ENCODE peak calls at places on chromosomes 13 and 19, in five cellular contexts. H is effector memory CD4-positive, alpha-beta T cell; K is GM06990; Z is stimulated activated CD4-positive, alpha-beta T cell treated with anti-CD3 and anti-CD28 coated beads, Interleukin-15, amount 100 ng/mL, for 48 hours; Y is neural crest cell. X is an unnamed sample.
A peak's percentile ranks its signal among the peaks of the same experiment; 100 is the strongest.

GRCh38 chr13:34731486-34731885 is 210.6 kb upstream of the NBEA start:
- DNase-seq in H (no peak), K (no peak), Z (no peak), Y (no peak), X (no peak)

GRCh38 chr19:28869459-28869858 is 343.5 kb downstream of the UQCRFS1 start:
- DNase-seq in H (no peak), K (no peak), Z (no peak), Y (no peak), X (no peak)

GRCh38 chr19:658916-659839 is 3.8 kb downstream of the RNF126 start:
- DNase-seq in H (peak; percentile 75), K (no peak), Z (no peak), Y (no peak), X (peak; percentile 74)

GRCh38 chr13:109595466-109595865 is 190.9 kb downstream of the IRS2 start:
- DNase-seq in H (no peak), K (no peak), Z (no peak), Y (no peak), X (no peak)

GRCh38 chr13:110716235-110716505 is 2.7 kb downstream of the ING1 start:
- DNase-seq in H (peak; percentile 5), K (peak; percentile 38), Z (no peak), Y (no peak), X (no peak)

GRCh38 chr13:24038405-24038804 is 122.1 kb upstream of the SPATA13 start:
- DNase-seq in H (no peak), K (no peak), Z (no peak), Y (no peak), X (no peak)

GRCh38 chr19:55563261-55563690 is 17.4 kb downstream of the ZNF579 start:
- DNase-seq in H (no peak), K (no peak), Z (no peak), Y (no peak), X (no peak)

GRCh38 chr19:7575426-7576040 is 20.1 kb upstream of the CAMSAP3 start:
- DNase-seq in H (no peak), K (no peak), Z (no peak), Y (no peak), X (no peak)

GRCh38 chr19:16470911-16471811 is 609 bp downstream of the EPS15L1 start:
- DNase-seq in H (no peak), K (peak; percentile 39), Z (no peak), Y (peak; percentile 16), X (no peak)

GRCh38 chr13:90485441-90485840 is 862.0 kb upstream of the MIR17HG start:
- DNase-seq in H (no peak), K (no peak), Z (no peak), Y (no peak), X (no peak)

GRCh38 chr13:100620792-100621191 is 32.2 kb upstream of the GGACT start:
- DNase-seq in H (no peak), K (no peak), Z (no peak), Y (no peak), X (no peak)

GRCh38 chr13:35927554-35927953 is 203.6 kb downstream of the DCLK1 start:
- DNase-seq in H (no peak), K (no peak), Z (no peak), Y (no peak), X (no peak)

GRCh38 chr13:88294368-88294767 is 623.2 kb downstream of the SLITRK5 start:
- DNase-seq in H (no peak), K (no peak), Z (no peak), Y (no peak), X (no peak)

GRCh38 chr13:25018729-25019115 is 77.2 kb upstream of the PABPC3 start:
- DNase-seq in H (no peak), K (peak; percentile 20), Z (no peak), Y (no peak), X (no peak)

GRCh38 chr13:38979891-38980627 is 10.6 kb downstream of the STOML3 start:
- DNase-seq in H (no peak), K (no peak), Z (no peak), Y (peak; percentile 3), X (no peak)

GRCh38 chr19:12938536-12939291 is at the start of gene CALR:
- DNase-seq in H (peak; percentile 5), K (no peak), Z (no peak), Y (no peak), X (no peak)

GRCh38 chr19:47256688-47257410 is 524 bp downstream of the CCDC9 start:
- DNase-seq in H (peak; percentile 96), K (peak; percentile 97), Z (peak; percentile 100), Y (peak; percentile 100), X (peak; percentile 99)

GRCh38 chr13:77975358-77976042 is 56.9 kb upstream of the EDNRB start:
- DNase-seq in H (no peak), K (no peak), Z (no peak), Y (no peak), X (no peak)